ENCODE peak calls at places on chromosomes 7 and 10, in four cellular contexts. O is PC-9; R is naive thymus-derived CD4-positive, alpha-beta T cell; Y is pancreas. F is an unnamed sample.

GRCh38 chr7:127666602-127667001 is 14.6 kb downstream of the SND1 start:
- DNase-seq in O (no peak), R (no peak), Y (no peak), F (no peak)

GRCh38 chr7:32357535-32358277 is 132.5 kb downstream of the LSM5 start:
- DNase-seq in O (no peak), R (no peak), Y (no peak), F (no peak)

GRCh38 chr10:34181545-34182300 is 633.4 kb downstream of the PARD3 start:
- DNase-seq in O (no peak), R (no peak), Y (no peak), F (no peak)

GRCh38 chr10:93138113-93138870 is 64.6 kb downstream of the CYP26A1 start:
- DNase-seq in O (no peak), R (no peak), Y (no peak), F (no peak)

GRCh38 chr7:130982160-130982638 is 248.2 kb upstream of the KLF14 start:
- DNase-seq in O (peak; percentile 12), R (no peak), Y (no peak), F (no peak)

GRCh38 chr7:20172736-20173334 is 44.3 kb downstream of the MACC1 start:
- DNase-seq in O (peak; percentile 42), R (no peak), Y (no peak), F (no peak)

GRCh38 chr7:149706398-149706797 is 67.0 kb downstream of the ZNF467 start:
- DNase-seq in O (no peak), R (no peak), Y (no peak), F (no peak)

GRCh38 chr10:5944389-5945202 is 32.7 kb downstream of the IL15RA start:
- DNase-seq in O (peak; percentile 63), R (no peak), Y (no peak), F (peak; percentile 86)

GRCh38 chr10:132641966-132642731 is 104.6 kb downstream of the INPP5A start:
- DNase-seq in O (no peak), R (no peak), Y (no peak), F (peak; percentile 4)

GRCh38 chr7:91869661-91870060 is 10.8 kb downstream of the MTERF1 start:
- DNase-seq in O (no peak), R (no peak), Y (no peak), F (no peak)

GRCh38 chr7:137992042-137992737 is 9.7 kb downstream of the CREB3L2 start:
- DNase-seq in O (no peak), R (no peak), Y (no peak), F (no peak)

GRCh38 chr7:134625571-134625970 is 21.1 kb upstream of the BPGM start:
- DNase-seq in O (no peak), R (no peak), Y (no peak), F (no peak)

GRCh38 chr10:3102721-3103410 is 35.5 kb downstream of the PFKP start:
- DNase-seq in O (no peak), R (no peak), Y (no peak), F (no peak)

GRCh38 chr7:47814905-47815613 is 133.2 kb downstream of the PKD1L1 start:
- DNase-seq in O (no peak), R (no peak), Y (no peak), F (peak; percentile 28)

GRCh38 chr10:329361-330099 is 194.3 kb downstream of the ZMYND11 start:
- DNase-seq in O (peak; percentile 79), R (no peak), Y (peak; percentile 91), F (peak; percentile 95)

GRCh38 chr10:6220418-6221191 is 17.9 kb downstream of the PFKFB3 start:
- DNase-seq in O (no peak), R (no peak), Y (peak; percentile 49), F (no peak)

GRCh38 chr7:92973964-92974363 is 137.6 kb upstream of the CDK6 start:
- DNase-seq in O (no peak), R (no peak), Y (no peak), F (no peak)

GRCh38 chr10:124681091-124681490 is 63.1 kb downstream of the FAM53B start:
- DNase-seq in O (no peak), R (no peak), Y (peak; percentile 17), F (no peak)

GRCh38 chr10:30553625-30554442 is 75.7 kb downstream of the LYZL2 start:
- DNase-seq in O (peak; percentile 21), R (no peak), Y (no peak), F (peak; percentile 80)

GRCh38 chr7:150448789-150449147 is 1.7 kb upstream of the GIMAP8 start:
- DNase-seq in O (peak; percentile 73), R (peak; percentile 85), Y (peak; percentile 87), F (peak; percentile 27)

GRCh38 chr7:13903997-13904396 is 85.5 kb downstream of the ETV1 start:
- DNase-seq in O (no peak), R (no peak), Y (no peak), F (no peak)

GRCh38 chr7:116433246-116433645 is 66.3 kb upstream of the CAV2 start:
- DNase-seq in O (no peak), R (no peak), Y (no peak), F (no peak)

GRCh38 chr7:42097756-42098155 is 139.3 kb downstream of the GLI3 start:
- DNase-seq in O (no peak), R (no peak), Y (no peak), F (no peak)

GRCh38 chr7:47370461-47371042 is 211.4 kb downstream of the TNS3 start:
- DNase-seq in O (no peak), R (no peak), Y (no peak), F (no peak)

GRCh38 chr10:58066126-58066525 is 201.6 kb downstream of the IPMK start:
- DNase-seq in O (no peak), R (no peak), Y (no peak), F (no peak)

GRCh38 chr10:88281592-88282268 is 301.4 kb downstream of the RNLS start:
- DNase-seq in O (no peak), R (no peak), Y (no peak), F (no peak)

GRCh38 chr7:5598769-5599371 is 175.2 kb upstream of the TNRC18 start:
- DNase-seq in O (peak; percentile 65), R (no peak), Y (peak; percentile 60), F (no peak)

GRCh38 chr7:74051193-74051592 is 23.2 kb downstream of the ELN start:
- DNase-seq in O (no peak), R (no peak), Y (peak; percentile 43), F (no peak)

GRCh38 chr7:29989257-29989995 is at the start of gene SCRN1:
- DNase-seq in O (peak; percentile 49), R (peak; percentile 36), Y (peak; percentile 85), F (peak; percentile 66)

GRCh38 chr10:1174022-1174421 is 117.8 kb downstream of the WDR37 start:
- DNase-seq in O (no peak), R (no peak), Y (no peak), F (no peak)

GRCh38 chr7:1850976-1851571 is 181.0 kb downstream of the ELFN1 start:
- DNase-seq in O (no peak), R (no peak), Y (peak; percentile 57), F (no peak)

GRCh38 chr7:100642534-100642907 is 1.2 kb upstream of the TFR2 start:
- DNase-seq in O (peak; percentile 39), R (no peak), Y (no peak), F (no peak)

GRCh38 chr10:107919626-107920235 is 755.2 kb upstream of the SORCS1 start:
- DNase-seq in O (no peak), R (no peak), Y (no peak), F (no peak)

GRCh38 chr10:61754553-61755540 is 92.1 kb downstream of the CABCOCO1 start:
- DNase-seq in O (no peak), R (no peak), Y (no peak), F (no peak)

GRCh38 chr7:81308643-81309354 is 389.9 kb upstream of the SEMA3C start:
- DNase-seq in O (no peak), R (no peak), Y (no peak), F (no peak)

GRCh38 chr7:45920543-45921380 is at the start of gene IGFBP3:
- DNase-seq in O (peak; percentile 68), R (peak; percentile 35), Y (peak; percentile 78), F (peak; percentile 72)

GRCh38 chr7:53315986-53316385 is 280.6 kb downstream of the POM121L12 start:
- DNase-seq in O (peak; percentile 83), R (no peak), Y (no peak), F (no peak)

DNA sequence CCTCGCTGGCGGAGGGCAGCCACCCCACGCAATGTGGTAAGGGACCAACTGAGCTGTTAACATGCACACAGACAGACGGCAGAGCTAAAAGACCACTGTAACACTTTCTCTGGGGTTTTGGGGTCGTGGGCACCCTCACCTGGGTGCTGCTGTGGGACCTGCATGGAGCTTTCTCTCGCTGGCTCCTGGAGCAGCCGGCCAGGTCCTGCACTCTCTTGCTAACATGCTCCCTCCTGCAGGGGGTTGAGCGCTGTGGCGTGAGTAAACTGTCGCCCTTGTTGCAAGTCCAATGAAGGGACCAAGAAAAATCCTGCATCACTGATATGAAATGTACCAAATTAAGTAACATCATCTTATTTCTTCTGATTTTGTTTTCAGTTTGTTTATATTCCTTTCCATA is 92.0 kb downstream of the ADK start:
- DNase-seq in O (no peak), R (no peak), Y (no peak), F (no peak)
- H3K4me1 ChIP-seq in O (no peaks in the 10 kb centered on the region), R (no peaks in the 10 kb centered on the region), Y (no peaks in the 10 kb centered on the region), F (no peaks in the 10 kb centered on the region)

GRCh38 chr7:158256091-158256816 is 331.4 kb downstream of the PTPRN2 start:
- DNase-seq in O (no peak), R (no peak), Y (peak; percentile 32), F (no peak)

GRCh38 chr7:158257001-158257400 is 330.6 kb downstream of the PTPRN2 start:
- DNase-seq in O (no peak), R (no peak), Y (peak; percentile 29), F (no peak)

GRCh38 chr7:158252837-158253669 is 334.6 kb downstream of the PTPRN2 start:
- DNase-seq in O (no peak), R (no peak), Y (no peak), F (peak; percentile 34)

GRCh38 chr7:158255558-158255957 is 332.1 kb downstream of the PTPRN2 start:
- DNase-seq in O (no peak), R (no peak), Y (no peak), F (no peak)

GRCh38 chr7:158255156-158255555 is 332.5 kb downstream of the PTPRN2 start:
- DNase-seq in O (no peak), R (no peak), Y (no peak), F (no peak)
- H3K27ac ChIP-seq in O (no peak overlapping the region), R (no peak overlapping the region), Y (no peak overlapping the region), F (no peak overlapping the region)

GRCh38 chr10:70321897-70322890 is 38.4 kb upstream of the NPFFR1 start:
- DNase-seq in O (no peak), R (no peak), Y (no peak), F (no peak)

GRCh38 chr10:70323697-70324340 is 40.0 kb upstream of the NPFFR1 start:
- DNase-seq in O (no peak), R (no peak), Y (no peak), F (no peak)

GRCh38 chr10:70324951-70325781 is 41.4 kb upstream of the NPFFR1 start:
- DNase-seq in O (no peak), R (no peak), Y (no peak), F (no peak)

GRCh38 chr10:70324341-70324861 is 40.6 kb upstream of the NPFFR1 start:
- DNase-seq in O (no peak), R (no peak), Y (no peak), F (no peak)

GRCh38 chr10:70323143-70323696 is 39.4 kb upstream of the NPFFR1 start:
- DNase-seq in O (no peak), R (no peak), Y (no peak), F (no peak)
- H3K4me1 ChIP-seq in O (peaks cover 10% of the 10 kb centered on the region), R (no peaks in the 10 kb centered on the region), Y (no peaks in the 10 kb centered on the region), F (no peaks in the 10 kb centered on the region)

GRCh38 chr10:129047001-129047400 is 420.0 kb upstream of the MGMT start:
- DNase-seq in O (no peak), R (no peak), Y (no peak), F (no peak)
- H3K27ac ChIP-seq in O (no peak overlapping the region), R (no peak overlapping the region), Y (no peak overlapping the region), F (no peak overlapping the region)

F was measured in ascending aorta.